ENCODE peak calls at places on chromosomes 7 and 10, in seven cellular contexts. F is HL-60, B is uterus, C is BJ, A is sigmoid colon, N is IMR-90, H is dorsolateral prefrontal cortex. K is an unnamed sample.

GRCh38 chr10:21334891-21335696 is 190.4 kb downstream of the SKIDA1 start:
- DNase-seq in F (no peak), B (peak; percentile 67), C (peak; percentile 70), A (peak; percentile 70), N (peak; percentile 90), H (no peak), K (peak; percentile 90)

GRCh38 chr7:151068069-151068773 is 8.8 kb downstream of the SLC4A2 start:
- DNase-seq in F (no peak), B (no peak), C (no peak), A (no peak), N (peak; percentile 74), H (no peak), K (no peak)

GRCh38 chr7:136086712-136087111 is 109.6 kb upstream of the MTPN start:
- DNase-seq in F (no peak), B (peak; percentile 75), C (peak; percentile 26), A (peak; percentile 74), N (peak; percentile 85), H (peak; percentile 71), K (peak; percentile 15)

GRCh38 chr10:80271416-80271815 is 18.0 kb downstream of the MAT1A start:
- DNase-seq in F (no peak), B (no peak), C (no peak), A (no peak), N (no peak), H (no peak), K (no peak)

GRCh38 chr10:102545997-102546396 is 42.2 kb downstream of the SUFU start:
- DNase-seq in F (no peak), B (no peak), C (no peak), A (no peak), N (no peak), H (peak; percentile 30), K (no peak)

GRCh38 chr7:155951554-155952158 is 139.4 kb upstream of the SHH start:
- DNase-seq in F (no peak), B (no peak), C (no peak), A (peak; percentile 26), N (peak; percentile 86), H (no peak), K (no peak)

GRCh38 chr7:156168434-156168833 is 356.2 kb upstream of the SHH start:
- DNase-seq in F (no peak), B (no peak), C (no peak), A (no peak), N (no peak), H (no peak), K (no peak)

GRCh38 chr10:80541144-80541750 is 3.5 kb downstream of the SH2D4B start:
- DNase-seq in F (no peak), B (no peak), C (no peak), A (peak; percentile 65), N (no peak), H (no peak), K (no peak)

GRCh38 chr10:101780818-101781654 is 2.2 kb downstream of the NPM3 start:
- DNase-seq in F (peak; percentile 73), B (peak; percentile 24), C (no peak), A (peak; percentile 73), N (peak; percentile 64), H (peak; percentile 55), K (no peak)

GRCh38 chr10:46992794-46993552 is 81.7 kb downstream of the PTPN20 start:
- DNase-seq in F (peak; percentile 16), B (peak; percentile 34), C (no peak), A (peak; percentile 85), N (peak; percentile 50), H (peak; percentile 50), K (no peak)

GRCh38 chr10:29619273-29619672 is 15.5 kb downstream of the SVIL start:
- DNase-seq in F (no peak), B (peak; percentile 40), C (no peak), A (peak; percentile 60), N (peak; percentile 83), H (no peak), K (no peak)

GRCh38 chr10:34470307-34470706 is 344.8 kb downstream of the PARD3 start:
- DNase-seq in F (no peak), B (no peak), C (no peak), A (no peak), N (no peak), H (no peak), K (no peak)

GRCh38 chr7:154385214-154385613 is 333.0 kb downstream of the DPP6 start:
- DNase-seq in F (no peak), B (no peak), C (no peak), A (no peak), N (no peak), H (no peak), K (no peak)

GRCh38 chr10:43421519-43421918 is 12.5 kb upstream of the HNRNPF start:
- DNase-seq in F (no peak), B (no peak), C (no peak), A (no peak), N (no peak), H (no peak), K (no peak)

GRCh38 chr10:31121797-31122586 is 90.3 kb upstream of the ZNF438 start:
- DNase-seq in F (no peak), B (no peak), C (no peak), A (no peak), N (peak; percentile 46), H (no peak), K (no peak)

GRCh38 chr10:46216836-46217748 is 69.7 kb upstream of the ANTXRL start:
- DNase-seq in F (peak; percentile 66), B (no peak), C (no peak), A (peak; percentile 50), N (no peak), H (no peak), K (no peak)

GRCh38 chr7:66964391-66964790 is 31.0 kb downstream of the SBDS start:
- DNase-seq in F (no peak), B (no peak), C (peak; percentile 67), A (no peak), N (peak; percentile 65), H (no peak), K (peak; percentile 71)

GRCh38 chr7:143015102-143015501 is 11.8 kb downstream of the OR9A2 start:
- DNase-seq in F (no peak), B (no peak), C (no peak), A (no peak), N (no peak), H (no peak), K (no peak)

GRCh38 chr7:82289889-82290288 is 153.7 kb downstream of the CACNA2D1 start:
- DNase-seq in F (no peak), B (no peak), C (no peak), A (no peak), N (no peak), H (no peak), K (no peak)

GRCh38 chr10:114680557-114681117 is 22.6 kb upstream of the ABLIM1 start:
- DNase-seq in F (no peak), B (no peak), C (no peak), A (no peak), N (no peak), H (no peak), K (no peak)

GRCh38 chr7:141915565-141915964 is 634 bp upstream of the OR9A4 start:
- DNase-seq in F (peak; percentile 63), B (no peak), C (no peak), A (no peak), N (no peak), H (no peak), K (no peak)

GRCh38 chr10:72316748-72317435 is 37.8 kb downstream of the DNAJB12 start:
- DNase-seq in F (peak; percentile 91), B (no peak), C (no peak), A (peak; percentile 85), N (no peak), H (no peak), K (no peak)

GRCh38 chr10:123165445-123166072 is 11.4 kb downstream of the BUB3 start:
- DNase-seq in F (no peak), B (no peak), C (no peak), A (no peak), N (no peak), H (no peak), K (no peak)

DNA sequence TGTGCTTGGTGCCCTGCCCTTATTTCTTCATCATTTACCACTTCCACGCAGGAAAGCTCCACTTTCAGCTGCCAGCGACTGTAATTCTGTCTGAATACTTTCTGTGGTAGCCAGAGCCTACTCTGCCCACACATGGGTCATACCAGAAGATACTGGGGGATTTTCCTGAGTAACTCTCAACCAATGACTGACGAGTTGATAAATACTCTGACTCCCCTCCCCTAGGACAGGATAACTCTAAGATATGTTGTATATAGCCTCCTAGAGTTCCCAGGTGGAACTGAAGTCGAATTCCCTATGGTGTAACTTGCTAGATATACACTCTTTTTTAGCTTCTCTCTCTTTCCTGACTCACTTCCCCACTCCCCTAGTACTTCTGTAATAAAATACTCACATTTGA is 29.8 kb downstream of the SEM1 start:
- DNase-seq in F (no peak), B (no peak), C (no peak), A (no peak), N (no peak), H (no peak), K (no peak)
- TF ChIP-seq CTCF in F (no peak), B (no peak), C (no peak), A (no peak), N (no peak), H (no peak), K (no peak)

GRCh38 chr7:41701542-41701941 is 1.3 kb downstream of the INHBA start:
- DNase-seq in F (no peak), B (no peak), C (no peak), A (no peak), N (peak; percentile 33), H (no peak), K (no peak)
- H3K4me3 ChIP-seq in F (no peak overlapping the region), B (no peak overlapping the region), C (no peak overlapping the region), A (no peak overlapping the region), N (peak overlapping the region; percentile 91), H (peak overlapping the region; percentile 50), K (peak overlapping the region; percentile 54)

DNA sequence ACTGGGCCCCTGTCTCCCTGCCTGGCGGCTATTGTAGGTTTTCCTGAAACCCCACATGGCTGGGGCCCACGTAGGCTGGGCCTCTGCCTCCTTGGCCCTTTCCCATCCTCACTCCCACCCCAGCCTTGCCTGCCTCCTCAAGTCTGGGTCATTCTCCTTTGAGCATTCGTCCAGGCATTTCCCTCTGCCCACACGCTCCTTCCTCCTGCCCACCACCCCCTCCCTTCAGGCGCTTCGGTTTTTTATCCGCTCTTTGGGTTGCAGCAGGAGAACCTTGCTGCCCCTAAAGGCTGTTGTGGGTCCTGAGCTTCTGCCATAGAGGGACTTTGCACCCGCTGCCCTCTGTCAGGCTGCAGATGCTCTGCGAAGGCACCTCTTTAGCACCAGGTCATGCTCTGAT is 9.3 kb downstream of the COL13A1 start:
- DNase-seq in F (no peak), B (no peak), C (no peak), A (no peak), N (peak; percentile 28), H (no peak), K (no peak)
- TF ChIP-seq CTCF in F (no peak), B (no peak), C (no peak), A (no peak), N (no peak), H (no peak), K (no peak)

GRCh38 chr10:92239185-92239599 is 51.7 kb downstream of the CPEB3 start:
- DNase-seq in F (no peak), B (no peak), C (no peak), A (peak; percentile 63), N (no peak), H (no peak), K (no peak)

GRCh38 chr10:92238586-92239098 is 52.2 kb downstream of the CPEB3 start:
- DNase-seq in F (no peak), B (peak; percentile 59), C (peak; percentile 38), A (peak; percentile 82), N (peak; percentile 43), H (no peak), K (no peak)

GRCh38 chr10:92239600-92240288 is 51.1 kb downstream of the CPEB3 start:
- DNase-seq in F (peak; percentile 36), B (peak; percentile 24), C (no peak), A (peak; percentile 74), N (peak; percentile 30), H (peak; percentile 38), K (no peak)

GRCh38 chr10:92240289-92241157 is 50.4 kb downstream of the CPEB3 start:
- DNase-seq in F (peak; percentile 89), B (peak; percentile 55), C (peak; percentile 35), A (peak; percentile 81), N (peak; percentile 70), H (peak; percentile 60), K (no peak)

GRCh38 chr10:92238062-92238585 is 52.8 kb downstream of the CPEB3 start:
- DNase-seq in F (no peak), B (no peak), C (no peak), A (no peak), N (no peak), H (no peak), K (no peak)
- H3K4me3 ChIP-seq in F (no peak overlapping the region), B (no peak overlapping the region), C (no peak overlapping the region), A (peak overlapping the region; percentile 76), N (no peak overlapping the region), H (peak overlapping the region; percentile 83), K (no peak overlapping the region)